ENCODE peak calls at places on chromosomes 6 and 20, in ten cellular contexts. One of them, this sample, is unnamed.

GRCh38 chr20:60976913-60977312 is 275.1 kb upstream of the CDH4 start:
- DNase-seq in stimulated activated CD4-positive, alpha-beta T cell treated with anti-CD3 and anti-CD28 coated beads, TNF-alpha, amount 100 ng/mL, for 1 hour: no peak
- DNase-seq in NCI-H1417: no peak
- DNase-seq in testis: no peak
- DNase-seq in NCI-H460: no peak
- DNase-seq in hypothalamus: no peak
- DNase-seq in stimulated activated CD8-positive, alpha-beta memory T cell treated with anti-CD3 and anti-CD28 coated beads, Interleukin-2, amount 100 ng/mL, for 1 hour: no peak
- DNase-seq in posterior cingulate gyrus: no peak
- DNase-seq in SHP77: no peak
- DNase-seq in GM13976: no peak
- DNase-seq in this sample: no peak

GRCh38 chr6:16647422-16647821 is 113.8 kb downstream of the ATXN1 start:
- DNase-seq in SHP77: no peak
- DNase-seq in stimulated activated CD8-positive, alpha-beta memory T cell treated with anti-CD3 and anti-CD28 coated beads, Interleukin-2, amount 100 ng/mL, for 1 hour: no peak
- DNase-seq in stimulated activated CD4-positive, alpha-beta T cell treated with anti-CD3 and anti-CD28 coated beads, TNF-alpha, amount 100 ng/mL, for 1 hour: no peak
- DNase-seq in posterior cingulate gyrus: no peak
- DNase-seq in NCI-H1417: no peak
- DNase-seq in NCI-H460: no peak
- DNase-seq in hypothalamus: no peak
- DNase-seq in testis: no peak
- DNase-seq in GM13976: no peak
- DNase-seq in this sample: no peak

GRCh38 chr6:107129370-107129925 is 14.1 kb upstream of the BEND3 start:
- DNase-seq in posterior cingulate gyrus: no peak
- DNase-seq in stimulated activated CD4-positive, alpha-beta T cell treated with anti-CD3 and anti-CD28 coated beads, TNF-alpha, amount 100 ng/mL, for 1 hour: no peak
- DNase-seq in testis: no peak
- DNase-seq in NCI-H460: no peak
- DNase-seq in GM13976: no peak
- DNase-seq in NCI-H1417: peak; percentile 30
- DNase-seq in stimulated activated CD8-positive, alpha-beta memory T cell treated with anti-CD3 and anti-CD28 coated beads, Interleukin-2, amount 100 ng/mL, for 1 hour: no peak
- DNase-seq in SHP77: no peak
- DNase-seq in hypothalamus: no peak
- DNase-seq in this sample: no peak

GRCh38 chr6:151900897-151901485 is 93.5 kb downstream of the ESR1 start:
- DNase-seq in SHP77: no peak
- DNase-seq in hypothalamus: no peak
- DNase-seq in stimulated activated CD8-positive, alpha-beta memory T cell treated with anti-CD3 and anti-CD28 coated beads, Interleukin-2, amount 100 ng/mL, for 1 hour: no peak
- DNase-seq in stimulated activated CD4-positive, alpha-beta T cell treated with anti-CD3 and anti-CD28 coated beads, TNF-alpha, amount 100 ng/mL, for 1 hour: no peak
- DNase-seq in NCI-H460: no peak
- DNase-seq in GM13976: no peak
- DNase-seq in posterior cingulate gyrus: peak; percentile 55
- DNase-seq in testis: no peak
- DNase-seq in NCI-H1417: no peak
- DNase-seq in this sample: no peak

GRCh38 chr6:127266178-127266891 is at the start of gene RNF146:
- DNase-seq in stimulated activated CD8-positive, alpha-beta memory T cell treated with anti-CD3 and anti-CD28 coated beads, Interleukin-2, amount 100 ng/mL, for 1 hour: peak; percentile 38
- DNase-seq in testis: peak; percentile 91
- DNase-seq in SHP77: peak; percentile 79
- DNase-seq in stimulated activated CD4-positive, alpha-beta T cell treated with anti-CD3 and anti-CD28 coated beads, TNF-alpha, amount 100 ng/mL, for 1 hour: peak; percentile 10
- DNase-seq in GM13976: peak; percentile 90
- DNase-seq in NCI-H1417: peak; percentile 94
- DNase-seq in hypothalamus: peak; percentile 67
- DNase-seq in posterior cingulate gyrus: peak; percentile 96
- DNase-seq in NCI-H460: peak; percentile 60
- DNase-seq in this sample: peak; percentile 92

GRCh38 chr6:18405477-18406293 is 18.5 kb downstream of the RNF144B start:
- DNase-seq in stimulated activated CD8-positive, alpha-beta memory T cell treated with anti-CD3 and anti-CD28 coated beads, Interleukin-2, amount 100 ng/mL, for 1 hour: no peak
- DNase-seq in testis: no peak
- DNase-seq in NCI-H1417: no peak
- DNase-seq in SHP77: no peak
- DNase-seq in posterior cingulate gyrus: no peak
- DNase-seq in NCI-H460: peak; percentile 45
- DNase-seq in stimulated activated CD4-positive, alpha-beta T cell treated with anti-CD3 and anti-CD28 coated beads, TNF-alpha, amount 100 ng/mL, for 1 hour: no peak
- DNase-seq in GM13976: no peak
- DNase-seq in hypothalamus: no peak
- DNase-seq in this sample: no peak

GRCh38 chr6:137571854-137572253 is 77.7 kb upstream of the OLIG3 start:
- DNase-seq in NCI-H1417: peak; percentile 30
- DNase-seq in NCI-H460: peak; percentile 33
- DNase-seq in stimulated activated CD8-positive, alpha-beta memory T cell treated with anti-CD3 and anti-CD28 coated beads, Interleukin-2, amount 100 ng/mL, for 1 hour: peak; percentile 24
- DNase-seq in testis: peak; percentile 31
- DNase-seq in SHP77: peak; percentile 3
- DNase-seq in GM13976: peak; percentile 40
- DNase-seq in posterior cingulate gyrus: no peak
- DNase-seq in stimulated activated CD4-positive, alpha-beta T cell treated with anti-CD3 and anti-CD28 coated beads, TNF-alpha, amount 100 ng/mL, for 1 hour: no peak
- DNase-seq in hypothalamus: no peak
- DNase-seq in this sample: peak; percentile 32

GRCh38 chr20:45341939-45342862 is 6.0 kb downstream of the SDC4 start:
- DNase-seq in stimulated activated CD8-positive, alpha-beta memory T cell treated with anti-CD3 and anti-CD28 coated beads, Interleukin-2, amount 100 ng/mL, for 1 hour: no peak
- DNase-seq in posterior cingulate gyrus: peak; percentile 87
- DNase-seq in SHP77: no peak
- DNase-seq in GM13976: no peak
- DNase-seq in stimulated activated CD4-positive, alpha-beta T cell treated with anti-CD3 and anti-CD28 coated beads, TNF-alpha, amount 100 ng/mL, for 1 hour: no peak
- DNase-seq in hypothalamus: peak; percentile 33
- DNase-seq in NCI-H1417: peak; percentile 84
- DNase-seq in NCI-H460: no peak
- DNase-seq in testis: peak; percentile 90
- DNase-seq in this sample: no peak

GRCh38 chr6:98525860-98526259 is 308.5 kb upstream of the POU3F2 start:
- DNase-seq in testis: no peak
- DNase-seq in posterior cingulate gyrus: no peak
- DNase-seq in NCI-H460: no peak
- DNase-seq in NCI-H1417: peak; percentile 46
- DNase-seq in GM13976: no peak
- DNase-seq in SHP77: no peak
- DNase-seq in hypothalamus: no peak
- DNase-seq in stimulated activated CD8-positive, alpha-beta memory T cell treated with anti-CD3 and anti-CD28 coated beads, Interleukin-2, amount 100 ng/mL, for 1 hour: no peak
- DNase-seq in stimulated activated CD4-positive, alpha-beta T cell treated with anti-CD3 and anti-CD28 coated beads, TNF-alpha, amount 100 ng/mL, for 1 hour: no peak
- DNase-seq in this sample: no peak

GRCh38 chr6:25962368-25963127 is at the start of gene TRIM38:
- DNase-seq in NCI-H1417: no peak
- DNase-seq in NCI-H460: peak; percentile 73
- DNase-seq in GM13976: peak; percentile 71
- DNase-seq in SHP77: no peak
- DNase-seq in stimulated activated CD4-positive, alpha-beta T cell treated with anti-CD3 and anti-CD28 coated beads, TNF-alpha, amount 100 ng/mL, for 1 hour: peak; percentile 51
- DNase-seq in posterior cingulate gyrus: no peak
- DNase-seq in hypothalamus: no peak
- DNase-seq in testis: peak; percentile 86
- DNase-seq in stimulated activated CD8-positive, alpha-beta memory T cell treated with anti-CD3 and anti-CD28 coated beads, Interleukin-2, amount 100 ng/mL, for 1 hour: peak; percentile 44
- DNase-seq in this sample: peak; percentile 71

GRCh38 chr6:107436881-107437280 is 22.5 kb downstream of the PDSS2 start:
- DNase-seq in stimulated activated CD4-positive, alpha-beta T cell treated with anti-CD3 and anti-CD28 coated beads, TNF-alpha, amount 100 ng/mL, for 1 hour: no peak
- DNase-seq in SHP77: no peak
- DNase-seq in testis: no peak
- DNase-seq in NCI-H1417: no peak
- DNase-seq in NCI-H460: no peak
- DNase-seq in GM13976: no peak
- DNase-seq in posterior cingulate gyrus: no peak
- DNase-seq in hypothalamus: no peak
- DNase-seq in stimulated activated CD8-positive, alpha-beta memory T cell treated with anti-CD3 and anti-CD28 coated beads, Interleukin-2, amount 100 ng/mL, for 1 hour: no peak
- DNase-seq in this sample: no peak

GRCh38 chr6:168155821-168156741 is 77.1 kb upstream of the FRMD1 start:
- DNase-seq in posterior cingulate gyrus: no peak
- DNase-seq in SHP77: no peak
- DNase-seq in GM13976: no peak
- DNase-seq in stimulated activated CD8-positive, alpha-beta memory T cell treated with anti-CD3 and anti-CD28 coated beads, Interleukin-2, amount 100 ng/mL, for 1 hour: no peak
- DNase-seq in NCI-H460: no peak
- DNase-seq in NCI-H1417: no peak
- DNase-seq in testis: no peak
- DNase-seq in hypothalamus: no peak
- DNase-seq in stimulated activated CD4-positive, alpha-beta T cell treated with anti-CD3 and anti-CD28 coated beads, TNF-alpha, amount 100 ng/mL, for 1 hour: no peak
- DNase-seq in this sample: no peak

This sample was measured in GM20000.